ENCODE peak calls at places on chromosomes 11 and 22, in nine cellular contexts. K is dermis blood vessel endothelial cell; I is stimulated activated CD4-positive, alpha-beta T cell treated with anti-CD3 and anti-CD28 coated beads, Interleukin-15, amount 100 ng/mL, for 24 hours; J is iPS-NIHi11; W is glomerular endothelial cell; T is cardiac fibroblast; R is cardiac muscle cell; C is aorta; O is D341Med. B is an unnamed sample.

GRCh38 chr11:66568124-66568916 is at the start of gene CTSF:
- DNase-seq in K (peak; percentile 86), I (peak; percentile 83), J (peak; percentile 87), W (no peak), T (peak; percentile 74), R (peak; percentile 35), C (peak; percentile 96), O (peak; percentile 96), B (peak; percentile 66)

GRCh38 chr22:40015346-40015976 is 20.7 kb downstream of the FAM83F start:
- DNase-seq in K (no peak), I (no peak), J (no peak), W (no peak), T (no peak), R (no peak), C (peak; percentile 30), O (no peak), B (no peak)

GRCh38 chr11:71488086-71488967 is 35.3 kb downstream of the NADSYN1 start:
- DNase-seq in K (peak; percentile 82), I (no peak), J (no peak), W (no peak), T (peak; percentile 20), R (peak; percentile 44), C (peak; percentile 23), O (no peak), B (no peak)

GRCh38 chr11:15720460-15720859 is 605.7 kb downstream of the INSC start:
- DNase-seq in K (no peak), I (no peak), J (no peak), W (no peak), T (peak; percentile 29), R (no peak), C (no peak), O (no peak), B (no peak)

GRCh38 chr22:16960884-16961249 is 47.2 kb downstream of the GAB4 start:
- DNase-seq in K (no peak), I (no peak), J (no peak), W (no peak), T (no peak), R (no peak), C (no peak), O (no peak), B (no peak)

GRCh38 chr11:69113646-69114340 is 41.9 kb upstream of the SMIM38 start:
- DNase-seq in K (no peak), I (no peak), J (no peak), W (no peak), T (no peak), R (no peak), C (peak; percentile 65), O (no peak), B (no peak)

GRCh38 chr22:49991167-49991566 is 21.4 kb downstream of the IL17REL start:
- DNase-seq in K (no peak), I (no peak), J (no peak), W (no peak), T (no peak), R (no peak), C (no peak), O (no peak), B (no peak)

GRCh38 chr11:114709960-114710359 is 31.6 kb downstream of the NXPE2 start:
- DNase-seq in K (no peak), I (no peak), J (no peak), W (no peak), T (no peak), R (no peak), C (no peak), O (no peak), B (no peak)

GRCh38 chr22:25402501-25403283 is 161.8 kb upstream of the GRK3 start:
- DNase-seq in K (peak; percentile 21), I (no peak), J (no peak), W (no peak), T (peak; percentile 54), R (no peak), C (peak; percentile 73), O (no peak), B (no peak)

GRCh38 chr11:23314162-23314561 is 453.9 kb upstream of the CCDC179 start:
- DNase-seq in K (peak; percentile 63), I (no peak), J (no peak), W (peak; percentile 58), T (peak; percentile 12), R (no peak), C (no peak), O (no peak), B (no peak)

GRCh38 chr11:34904421-34904950 is 11.7 kb downstream of the APIP start:
- DNase-seq in K (no peak), I (no peak), J (no peak), W (no peak), T (peak; percentile 28), R (no peak), C (no peak), O (no peak), B (no peak)

GRCh38 chr11:108117746-108118371 is 3.5 kb upstream of the ACAT1 start:
- DNase-seq in K (peak; percentile 77), I (no peak), J (no peak), W (no peak), T (peak; percentile 78), R (peak; percentile 21), C (no peak), O (peak; percentile 30), B (no peak)

GRCh38 chr11:113404859-113405430 is 17.4 kb downstream of the ANKK1 start:
- DNase-seq in K (no peak), I (no peak), J (no peak), W (no peak), T (no peak), R (no peak), C (no peak), O (no peak), B (no peak)

GRCh38 chr22:22784249-22785039 is 103.2 kb upstream of the IGLL5 start:
- DNase-seq in K (no peak), I (no peak), J (no peak), W (no peak), T (no peak), R (no peak), C (no peak), O (no peak), B (no peak)

GRCh38 chr22:32531228-32531627 is 56.6 kb downstream of the FBXO7 start:
- DNase-seq in K (no peak), I (no peak), J (no peak), W (no peak), T (peak; percentile 10), R (peak; percentile 44), C (no peak), O (no peak), B (no peak)

B was measured in activated naive CD4-positive, alpha-beta T cell treated with anti-CD3 and anti-CD28 coated beads for 36 hours.